ENCODE peak calls at places on chromosomes 16 and 17, in six cellular contexts. I is stimulated activated CD8-positive, alpha-beta memory T cell treated with anti-CD3 and anti-CD28 coated beads, Interleukin-15, amount 100 ng/mL, for 1 hour; G is effector memory CD4-positive, alpha-beta T cell; W is GM23338; Q is Right ventricle myocardium superior; X is A172. O is an unnamed sample.

GRCh38 chr17:71342726-71343125 is 778.1 kb upstream of the SOX9 start:
- DNase-seq in I (no peak), G (no peak), W (no peak), Q (no peak), X (peak; percentile 65), O (no peak)

GRCh38 chr16:85306071-85306792 is 194.0 kb upstream of the CIBAR2 start:
- DNase-seq in I (peak; percentile 57), G (no peak), W (no peak), Q (peak; percentile 92), X (peak; percentile 76), O (peak; percentile 71)

GRCh38 chr16:19330801-19331484 is 45.4 kb downstream of the CLEC19A start:
- DNase-seq in I (no peak), G (no peak), W (peak; percentile 21), Q (no peak), X (peak; percentile 84), O (no peak)

GRCh38 chr17:4968916-4969550 is 1.4 kb upstream of the SPAG7 start:
- DNase-seq in I (no peak), G (no peak), W (no peak), Q (no peak), X (peak; percentile 51), O (no peak)

GRCh38 chr16:85123891-85124635 is 11.8 kb upstream of the CIBAR2 start:
- DNase-seq in I (no peak), G (no peak), W (peak; percentile 68), Q (peak; percentile 73), X (peak; percentile 69), O (no peak)

GRCh38 chr17:27793168-27793905 is 7.0 kb downstream of the NOS2 start:
- DNase-seq in I (no peak), G (no peak), W (peak; percentile 63), Q (no peak), X (no peak), O (no peak)

GRCh38 chr16:54462766-54463165 is 176.2 kb upstream of the IRX3 start:
- DNase-seq in I (no peak), G (no peak), W (no peak), Q (no peak), X (no peak), O (no peak)

GRCh38 chr17:31413871-31414589 is 22.6 kb downstream of the RAB11FIP4 start:
- DNase-seq in I (no peak), G (no peak), W (no peak), Q (no peak), X (peak; percentile 37), O (no peak)

GRCh38 chr17:57746221-57746620 is 1.1 kb upstream of the CCDC182 start:
- DNase-seq in I (no peak), G (no peak), W (no peak), Q (no peak), X (no peak), O (no peak)

O was measured in T follicular helper cell.